ENCODE peak calls at places on chromosomes 13 and 19, in seven cellular contexts. Q is NB4; M is CD8-positive, alpha-beta T cell; C is AG10803; P is endothelial cell of umbilical vein; E is dorsolateral prefrontal cortex; H is AG04450. Y is an unnamed sample.

GRCh38 chr19:14830702-14831101 is 4.3 kb downstream of the OR7A5 start:
- DNase-seq in Q (no peak), M (no peak), C (no peak), P (no peak), E (no peak), H (no peak), Y (no peak)

GRCh38 chr13:89465366-89465765 is 1794.2 kb downstream of the SLITRK5 start:
- DNase-seq in Q (no peak), M (no peak), C (peak; percentile 11), P (no peak), E (no peak), H (no peak), Y (no peak)

GRCh38 chr13:24043590-24044350 is 116.8 kb upstream of the SPATA13 start:
- DNase-seq in Q (no peak), M (no peak), C (peak; percentile 40), P (peak; percentile 46), E (no peak), H (no peak), Y (no peak)

GRCh38 chr19:29515233-29515619 is 10.6 kb upstream of the VSTM2B start:
- DNase-seq in Q (no peak), M (no peak), C (no peak), P (no peak), E (peak; percentile 11), H (no peak), Y (no peak)

GRCh38 chr13:98962901-98963594 is 14.8 kb downstream of the DOCK9 start:
- DNase-seq in Q (no peak), M (no peak), C (no peak), P (no peak), E (no peak), H (no peak), Y (no peak)

GRCh38 chr13:48998893-48999292 is 23.2 kb downstream of the FNDC3A start:
- DNase-seq in Q (no peak), M (no peak), C (no peak), P (no peak), E (no peak), H (no peak), Y (no peak)

GRCh38 chr13:111335263-111335662 is 14.8 kb downstream of the TEX29 start:
- DNase-seq in Q (no peak), M (no peak), C (no peak), P (no peak), E (no peak), H (no peak), Y (no peak)

GRCh38 chr19:1076951-1077350 is 10.0 kb downstream of the ARHGAP45 start:
- DNase-seq in Q (peak; percentile 76), M (peak; percentile 98), C (no peak), P (no peak), E (peak; percentile 54), H (no peak), Y (peak; percentile 84)

GRCh38 chr13:95709101-95709500 is 32.2 kb downstream of the DNAJC3 start:
- DNase-seq in Q (no peak), M (no peak), C (peak; percentile 50), P (no peak), E (no peak), H (no peak), Y (no peak)

GRCh38 chr19:50300051-50300450 is 29.1 kb downstream of the KCNC3 start:
- DNase-seq in Q (no peak), M (no peak), C (no peak), P (no peak), E (no peak), H (no peak), Y (no peak)

GRCh38 chr13:30151398-30151797 is 156.0 kb downstream of the KATNAL1 start:
- DNase-seq in Q (no peak), M (no peak), C (no peak), P (no peak), E (no peak), H (no peak), Y (no peak)

GRCh38 chr13:25179810-25180437 is 7.8 kb upstream of the AMER2 start:
- DNase-seq in Q (no peak), M (no peak), C (no peak), P (no peak), E (no peak), H (no peak), Y (no peak)

GRCh38 chr13:21033224-21033855 is 28.0 kb downstream of the LATS2 start:
- DNase-seq in Q (no peak), M (no peak), C (peak; percentile 64), P (no peak), E (no peak), H (no peak), Y (no peak)

GRCh38 chr13:97002581-97002980 is 8.3 kb upstream of the OXGR1 start:
- DNase-seq in Q (no peak), M (no peak), C (no peak), P (no peak), E (no peak), H (no peak), Y (no peak)

GRCh38 chr13:20305587-20305986 is 73.5 kb upstream of the GJB6 start:
- DNase-seq in Q (no peak), M (no peak), C (no peak), P (no peak), E (no peak), H (no peak), Y (no peak)

GRCh38 chr13:74015137-74015536 is 119.1 kb downstream of the KLF12 start:
- DNase-seq in Q (no peak), M (no peak), C (no peak), P (no peak), E (no peak), H (no peak), Y (no peak)
- TF ChIP-seq CTCF in Q (no peak), M (peak; percentile 44), C (no peak), P (peak; percentile 12), E (no peak), H (no peak), Y (no peak)

GRCh38 chr13:41780736-41781708 is 179.9 kb downstream of the VWA8 start:
- DNase-seq in Q (no peak), M (no peak), C (peak; percentile 98), P (no peak), E (no peak), H (peak; percentile 55), Y (no peak)

GRCh38 chr13:41791056-41791455 is 169.9 kb downstream of the VWA8 start:
- DNase-seq in Q (no peak), M (no peak), C (peak; percentile 41), P (no peak), E (no peak), H (no peak), Y (no peak)

GRCh38 chr13:41782086-41782485 is 178.8 kb downstream of the VWA8 start:
- DNase-seq in Q (no peak), M (no peak), C (no peak), P (no peak), E (no peak), H (no peak), Y (no peak)

GRCh38 chr13:41788552-41788951 is 172.4 kb downstream of the VWA8 start:
- DNase-seq in Q (peak; percentile 8), M (no peak), C (no peak), P (peak; percentile 96), E (no peak), H (no peak), Y (no peak)

DNA sequence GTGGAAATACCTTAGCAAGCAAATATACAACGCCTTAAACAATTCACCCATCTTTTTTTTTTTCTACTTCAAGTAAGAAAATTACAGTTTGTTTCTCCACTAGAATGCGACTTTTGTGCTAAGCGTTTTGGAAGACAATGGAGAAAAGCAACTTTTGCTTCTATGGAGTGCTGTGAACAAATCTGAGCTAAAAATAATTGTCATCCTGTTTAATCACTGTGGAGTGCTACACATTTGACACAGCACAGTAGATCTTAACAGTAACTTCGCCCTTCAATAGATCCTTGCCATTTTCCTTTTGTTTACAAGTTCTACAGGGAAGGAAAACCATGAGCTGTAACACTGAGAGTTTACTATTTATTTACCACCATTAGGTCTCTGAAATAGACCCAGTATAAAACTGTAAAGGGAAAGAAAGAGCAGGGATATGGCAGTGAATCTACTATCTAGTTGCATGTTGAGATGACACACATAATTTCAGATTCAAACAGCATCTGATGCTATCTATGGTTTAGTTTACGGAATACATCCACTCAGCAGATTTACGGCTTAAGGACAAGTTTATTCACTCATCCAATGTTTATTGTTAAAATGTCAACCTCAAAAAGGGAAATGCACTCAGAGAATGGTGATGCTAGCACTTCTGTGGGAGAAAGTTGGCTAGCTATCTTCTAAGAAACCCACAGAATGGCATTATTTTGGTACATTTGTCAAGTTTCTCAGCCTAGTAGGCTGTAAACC is 175.3 kb downstream of the VWA8 start:
- DNase-seq in Q (no peak), M (no peak), C (no peak), P (no peak), E (no peak), H (no peak), Y (no peak)
- TF ChIP-seq CTCF in Q (no peak), M (no peak), C (no peak), P (no peak), E (no peak), H (no peak), Y (no peak)

GRCh38 chr19:19506592-19506991 is 8.8 kb downstream of the TSSK6 start:
- DNase-seq in Q (no peak), M (no peak), C (no peak), P (no peak), E (peak; percentile 82), H (no peak), Y (no peak)

GRCh38 chr19:19505669-19506326 is 9.6 kb downstream of the TSSK6 start:
- DNase-seq in Q (no peak), M (no peak), C (no peak), P (no peak), E (no peak), H (no peak), Y (no peak)

GRCh38 chr19:19507354-19507753 is 8.0 kb downstream of the TSSK6 start:
- DNase-seq in Q (no peak), M (no peak), C (no peak), P (no peak), E (no peak), H (no peak), Y (no peak)

GRCh38 chr19:19510432-19510831 is 4.9 kb downstream of the TSSK6 start:
- DNase-seq in Q (no peak), M (no peak), C (peak; percentile 15), P (no peak), E (no peak), H (no peak), Y (no peak)

GRCh38 chr19:19508217-19508616 is 7.1 kb downstream of the TSSK6 start:
- DNase-seq in Q (no peak), M (no peak), C (no peak), P (no peak), E (no peak), H (no peak), Y (no peak)
- TF ChIP-seq CTCF in Q (no peak), M (no peak), C (no peak), P (no peak), E (no peak), H (no peak), Y (no peak)

GRCh38 chr13:33053397-33054066 is 37.3 kb downstream of the KL start:
- DNase-seq in Q (no peak), M (no peak), C (peak; percentile 57), P (no peak), E (no peak), H (no peak), Y (no peak)

GRCh38 chr13:33060815-33061214 is 44.6 kb downstream of the KL start:
- DNase-seq in Q (no peak), M (no peak), C (no peak), P (no peak), E (no peak), H (no peak), Y (no peak)

GRCh38 chr13:33052446-33052845 is 36.2 kb downstream of the KL start:
- DNase-seq in Q (no peak), M (no peak), C (peak; percentile 79), P (no peak), E (no peak), H (peak; percentile 23), Y (no peak)

GRCh38 chr13:33058816-33059215 is 42.6 kb downstream of the KL start:
- DNase-seq in Q (no peak), M (no peak), C (no peak), P (no peak), E (no peak), H (no peak), Y (no peak)

GRCh38 chr13:33057019-33057785 is 41.0 kb downstream of the KL start:
- DNase-seq in Q (peak; percentile 24), M (no peak), C (peak; percentile 15), P (peak; percentile 45), E (no peak), H (no peak), Y (no peak)
- TF ChIP-seq CTCF in Q (peak; percentile 26), M (no peak), C (peak; percentile 57), P (peak; percentile 24), E (peak; percentile 36), H (peak; percentile 56), Y (peak; percentile 19)

Y was measured in CD14-positive monocyte.